ENCODE peak calls at places on chromosome 12, in nine cellular contexts. P is SJSA1, Z is endothelial cell, M is ELR, C is GM03348, F is transverse colon, U is DMS 273 treated with DMSO at 0.1 percent for 48 hours, N is WTC11, I is dorsolateral prefrontal cortex. J is an unnamed sample.

GRCh38 chr12:123111498-123112165 is 39.3 kb downstream of the PITPNM2 start:
- DNase-seq in U (no peak), I (peak; percentile 42), M (peak; percentile 33), N (no peak), Z (no peak), F (no peak), P (no peak), C (no peak), J (no peak)

GRCh38 chr12:52427083-52427482 is 7.1 kb downstream of the KRT75 start:
- DNase-seq in I (no peak), N (no peak), P (no peak), M (no peak), Z (no peak), U (no peak), F (no peak), C (no peak), J (no peak)

GRCh38 chr12:87270894-87271293 is 758.3 kb downstream of the C12orf50 start:
- DNase-seq in F (no peak), N (no peak), Z (no peak), M (peak; percentile 47), C (no peak), P (no peak), I (no peak), U (no peak), J (no peak)

GRCh38 chr12:54980341-54980740 is 4.2 kb downstream of the TESPA1 start:
- DNase-seq in N (no peak), I (no peak), P (no peak), C (no peak), M (no peak), F (no peak), U (no peak), Z (no peak), J (peak; percentile 48)

GRCh38 chr12:57149309-57149900 is 2.0 kb upstream of the LRP1-AS start:
- DNase-seq in I (no peak), N (no peak), F (peak; percentile 77), U (no peak), P (no peak), M (no peak), C (peak; percentile 92), Z (no peak), J (no peak)

GRCh38 chr12:105107176-105107496 is 395 bp upstream of the WASHC4 start:
- DNase-seq in N (no peak), U (no peak), F (no peak), P (no peak), I (no peak), M (peak; percentile 70), C (no peak), Z (no peak), J (no peak)

GRCh38 chr12:123237646-123238329 is 4.6 kb downstream of the MTRFR start:
- DNase-seq in Z (peak; percentile 60), N (peak; percentile 63), P (peak; percentile 26), F (peak; percentile 72), M (peak; percentile 84), U (no peak), C (peak; percentile 69), I (no peak), J (peak; percentile 71)

GRCh38 chr12:57617942-57618341 is 6.7 kb downstream of the ARHGEF25 start:
- DNase-seq in N (no peak), C (no peak), I (no peak), Z (peak; percentile 4), U (no peak), F (no peak), P (no peak), M (no peak), J (no peak)

GRCh38 chr12:116130431-116130830 is 147.1 kb downstream of the MED13L start:
- DNase-seq in F (no peak), Z (no peak), C (peak; percentile 35), P (no peak), U (no peak), M (peak; percentile 44), I (no peak), N (no peak), J (no peak)

GRCh38 chr12:18955594-18955993 is 173.9 kb upstream of the PLEKHA5 start:
- DNase-seq in Z (no peak), U (no peak), M (peak; percentile 55), P (no peak), C (peak; percentile 43), N (no peak), F (no peak), I (no peak), J (no peak)

GRCh38 chr12:18483723-18484325 is 222.5 kb downstream of the PIK3C2G start:
- DNase-seq in I (peak; percentile 39), U (no peak), M (no peak), C (no peak), P (no peak), F (no peak), Z (no peak), N (no peak), J (no peak)

GRCh38 chr12:75526655-75527511 is 15.5 kb upstream of the KRR1 start:
- DNase-seq in I (no peak), N (peak; percentile 13), U (peak; percentile 69), Z (peak; percentile 16), F (no peak), P (peak; percentile 39), C (peak; percentile 60), M (peak; percentile 81), J (peak; percentile 48)

J was measured in DND-41.